ENCODE peak calls at places on chromosome 21, in four cellular contexts. E, X, I and U are unnamed samples.

GRCh38 chr21:31865429-31865970 is 7.3 kb upstream of the HUNK start:
- DNase-seq in E (no peak), X (no peak), I (no peak), U (no peak)

GRCh38 chr21:31894441-31894840 is 21.6 kb downstream of the HUNK start:
- DNase-seq in E (no peak), X (no peak), I (no peak), U (no peak)

GRCh38 chr21:29661672-29662442 is 277.9 kb downstream of the GRIK1 start:
- DNase-seq in E (no peak), X (no peak), I (no peak), U (no peak)

GRCh38 chr21:45555557-45556301 is 13.5 kb upstream of the SLC19A1 start:
- DNase-seq in E (peak), X (peak), I (no peak), U (no peak)

GRCh38 chr21:39559511-39559910 is 53.2 kb upstream of the B3GALT5 start:
- DNase-seq in E (no peak), X (no peak), I (no peak), U (no peak)

GRCh38 chr21:44353200-44353970 is at the start of gene TRPM2:
- DNase-seq in E (peak), X (no peak), I (peak), U (peak)

GRCh38 chr21:28521932-28522826 is 470.5 kb downstream of the LTN1 start:
- DNase-seq in E (peak), X (no peak), I (no peak), U (no peak)

GRCh38 chr21:36321325-36322082 is 1.5 kb downstream of the MORC3 start:
- DNase-seq in E (peak), X (no peak), I (no peak), U (no peak)

GRCh38 chr21:42505090-42505726 is 8.4 kb upstream of the SLC37A1 start:
- DNase-seq in E (no peak), X (no peak), I (no peak), U (peak)

GRCh38 chr21:35925497-35925896 is 134.8 kb downstream of the SETD4 start:
- DNase-seq in E (peak), X (no peak), I (no peak), U (no peak)

GRCh38 chr21:26351661-26352060 is 181.1 kb upstream of the APP start:
- DNase-seq in E (peak), X (no peak), I (no peak), U (no peak)

GRCh38 chr21:29300547-29301138 is 1.9 kb downstream of the BACH1 start:
- DNase-seq in E (no peak), X (no peak), I (no peak), U (peak)

GRCh38 chr21:33892853-33893252 is 22.8 kb downstream of the ATP5PO start:
- DNase-seq in E (no peak), X (no peak), I (no peak), U (no peak)